ENCODE peak calls at places on chromosomes 7 and 10, in eight cellular contexts. One of them, this sample, is unnamed.

GRCh38 chr7:36875794-36876193 is 151.5 kb upstream of the AOAH start:
- DNase-seq in H1: peak
- DNase-seq in breast epithelium: no peak
- DNase-seq in esophagus squamous epithelium: no peak
- DNase-seq in HCT116: no peak
- DNase-seq in ovary: no peak
- DNase-seq in tibial nerve: no peak
- DNase-seq in K562: no peak
- DNase-seq in this sample: no peak

GRCh38 chr7:156607332-156608175 is 33.0 kb upstream of the RNF32 start:
- DNase-seq in H1: no peak
- DNase-seq in breast epithelium: no peak
- DNase-seq in esophagus squamous epithelium: no peak
- DNase-seq in HCT116: no peak
- DNase-seq in ovary: no peak
- DNase-seq in tibial nerve: no peak
- DNase-seq in K562: no peak
- DNase-seq in this sample: no peak

GRCh38 chr7:102132209-102132752 is 154.4 kb upstream of the SH2B2 start:
- DNase-seq in H1: no peak
- DNase-seq in breast epithelium: no peak
- DNase-seq in esophagus squamous epithelium: no peak
- DNase-seq in HCT116: no peak
- DNase-seq in ovary: no peak
- DNase-seq in tibial nerve: no peak
- DNase-seq in K562: no peak
- DNase-seq in this sample: no peak

GRCh38 chr10:29617880-29618340 is 16.9 kb downstream of the SVIL start:
- DNase-seq in H1: no peak
- DNase-seq in breast epithelium: peak
- DNase-seq in esophagus squamous epithelium: no peak
- DNase-seq in HCT116: no peak
- DNase-seq in ovary: peak
- DNase-seq in tibial nerve: no peak
- DNase-seq in K562: no peak
- DNase-seq in this sample: no peak

GRCh38 chr7:70492641-70493040 is 639.3 kb upstream of the GALNT17 start:
- DNase-seq in H1: no peak
- DNase-seq in breast epithelium: no peak
- DNase-seq in esophagus squamous epithelium: no peak
- DNase-seq in HCT116: no peak
- DNase-seq in ovary: no peak
- DNase-seq in tibial nerve: no peak
- DNase-seq in K562: no peak
- DNase-seq in this sample: no peak

GRCh38 chr7:78510580-78511188 is 712.1 kb downstream of the PHTF2 start:
- DNase-seq in H1: no peak
- DNase-seq in breast epithelium: no peak
- DNase-seq in esophagus squamous epithelium: no peak
- DNase-seq in HCT116: peak
- DNase-seq in ovary: no peak
- DNase-seq in tibial nerve: no peak
- DNase-seq in K562: no peak
- DNase-seq in this sample: no peak

GRCh38 chr10:124149143-124149542 is 55.7 kb upstream of the CHST15 start:
- DNase-seq in H1: no peak
- DNase-seq in breast epithelium: no peak
- DNase-seq in esophagus squamous epithelium: no peak
- DNase-seq in HCT116: no peak
- DNase-seq in ovary: no peak
- DNase-seq in tibial nerve: no peak
- DNase-seq in K562: no peak
- DNase-seq in this sample: no peak

GRCh38 chr10:21032587-21033319 is 135.6 kb upstream of the NEBL start:
- DNase-seq in H1: no peak
- DNase-seq in breast epithelium: no peak
- DNase-seq in esophagus squamous epithelium: no peak
- DNase-seq in HCT116: no peak
- DNase-seq in ovary: no peak
- DNase-seq in tibial nerve: no peak
- DNase-seq in K562: no peak
- DNase-seq in this sample: no peak

GRCh38 chr10:12985347-12985746 is 16.2 kb downstream of the CCDC3 start:
- DNase-seq in H1: no peak
- DNase-seq in breast epithelium: no peak
- DNase-seq in esophagus squamous epithelium: no peak
- DNase-seq in HCT116: no peak
- DNase-seq in ovary: no peak
- DNase-seq in tibial nerve: no peak
- DNase-seq in K562: no peak
- DNase-seq in this sample: no peak

DNA sequence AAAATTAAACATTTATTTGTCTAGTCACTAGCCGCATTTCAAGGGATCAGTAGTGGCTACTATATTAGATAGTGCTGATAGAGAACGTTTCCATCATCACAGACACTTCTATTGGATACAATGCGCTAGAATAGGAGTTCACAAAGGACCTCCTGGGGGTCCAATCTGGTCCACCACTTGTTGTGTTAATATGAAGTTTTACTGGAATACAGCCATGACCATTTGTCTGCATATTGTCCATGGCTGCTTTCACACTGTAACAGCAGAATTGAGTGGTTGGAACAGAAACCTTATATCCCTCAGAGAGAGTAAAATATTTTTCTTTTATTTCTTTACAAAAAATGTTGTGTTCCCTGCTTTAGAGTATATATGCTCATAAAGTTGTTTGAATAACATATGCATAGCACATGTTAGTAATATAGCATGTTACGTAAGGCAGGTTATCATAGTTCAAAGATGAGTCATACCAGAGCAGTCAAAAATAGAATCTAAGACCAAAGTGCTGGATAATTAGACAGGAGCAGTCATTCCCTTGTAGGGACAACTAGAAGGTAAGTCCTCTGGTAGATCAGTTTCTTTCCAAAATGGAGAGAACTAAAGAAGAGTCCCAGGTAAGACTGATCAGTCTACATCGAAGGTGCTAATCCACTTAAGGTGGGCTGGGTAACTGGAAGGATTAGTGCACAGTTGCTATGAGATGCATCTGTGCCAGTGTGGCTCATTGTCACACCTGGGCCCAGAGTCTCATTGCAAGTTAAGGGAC is 14.9 kb downstream of the BZW2 start:
- DNase-seq in H1: no peak
- DNase-seq in breast epithelium: no peak
- DNase-seq in esophagus squamous epithelium: no peak
- DNase-seq in HCT116: no peak
- DNase-seq in ovary: no peak
- DNase-seq in tibial nerve: no peak
- DNase-seq in K562: no peak
- DNase-seq in this sample: no peak
- H3K4me3 ChIP-seq in H1: no peak
- H3K4me3 ChIP-seq in breast epithelium: no peak
- H3K4me3 ChIP-seq in esophagus squamous epithelium: no peak
- H3K4me3 ChIP-seq in HCT116: no peak
- H3K4me3 ChIP-seq in ovary: no peak
- H3K4me3 ChIP-seq in tibial nerve: no peak
- H3K4me3 ChIP-seq in K562: no peak
- H3K4me3 ChIP-seq in this sample: no peak

DNA sequence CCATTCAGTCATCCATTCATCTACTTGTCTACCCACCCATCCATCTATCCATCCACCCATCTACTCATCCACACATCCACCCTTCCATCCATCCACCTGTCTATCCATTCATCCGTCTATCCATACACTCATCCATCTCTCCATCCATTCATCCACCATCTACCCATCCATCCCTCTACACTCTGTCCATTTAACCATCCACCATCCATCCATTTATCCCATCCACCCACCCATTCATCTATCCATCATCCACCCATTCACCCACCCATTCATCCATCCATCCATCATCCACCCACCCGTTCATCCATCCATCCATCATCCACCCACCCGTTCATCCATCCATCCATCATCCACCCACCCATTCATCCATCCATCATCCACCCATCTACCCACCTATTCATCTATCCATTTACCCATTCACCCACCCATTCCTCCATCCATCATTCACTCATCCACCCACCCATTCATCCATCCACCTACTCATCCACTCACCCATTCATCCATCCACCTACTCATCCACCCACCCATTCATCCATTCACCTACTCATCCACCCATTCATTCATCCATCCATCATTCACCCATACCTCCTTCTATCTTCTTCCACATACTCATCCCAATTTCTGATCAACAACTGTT is 39.3 kb upstream of the ELFN1 start:
- DNase-seq in H1: no peak
- DNase-seq in breast epithelium: no peak
- DNase-seq in esophagus squamous epithelium: no peak
- DNase-seq in HCT116: no peak
- DNase-seq in ovary: no peak
- DNase-seq in tibial nerve: no peak
- DNase-seq in K562: no peak
- DNase-seq in this sample: no peak
- TF ChIP-seq CTCF in H1: no peak
- TF ChIP-seq CTCF in breast epithelium: no peak
- TF ChIP-seq CTCF in esophagus squamous epithelium: no peak
- TF ChIP-seq CTCF in HCT116: no peak
- TF ChIP-seq CTCF in ovary: no peak
- TF ChIP-seq CTCF in tibial nerve: no peak
- TF ChIP-seq CTCF in K562: no peak
- TF ChIP-seq CTCF in this sample: no peak

GRCh38 chr7:131159961-131160361 is 167.7 kb upstream of the MKLN1 start:
- DNase-seq in H1: peak
- DNase-seq in breast epithelium: no peak
- DNase-seq in esophagus squamous epithelium: no peak
- DNase-seq in HCT116: no peak
- DNase-seq in ovary: no peak
- DNase-seq in tibial nerve: no peak
- DNase-seq in K562: no peak
- DNase-seq in this sample: no peak

GRCh38 chr7:131154380-131154779 is 173.3 kb upstream of the MKLN1 start:
- DNase-seq in H1: peak
- DNase-seq in breast epithelium: no peak
- DNase-seq in esophagus squamous epithelium: no peak
- DNase-seq in HCT116: no peak
- DNase-seq in ovary: no peak
- DNase-seq in tibial nerve: no peak
- DNase-seq in K562: no peak
- DNase-seq in this sample: no peak

GRCh38 chr7:131161103-131161502 is 166.6 kb upstream of the MKLN1 start:
- DNase-seq in H1: no peak
- DNase-seq in breast epithelium: no peak
- DNase-seq in esophagus squamous epithelium: no peak
- DNase-seq in HCT116: no peak
- DNase-seq in ovary: no peak
- DNase-seq in tibial nerve: no peak
- DNase-seq in K562: no peak
- DNase-seq in this sample: no peak

DNA sequence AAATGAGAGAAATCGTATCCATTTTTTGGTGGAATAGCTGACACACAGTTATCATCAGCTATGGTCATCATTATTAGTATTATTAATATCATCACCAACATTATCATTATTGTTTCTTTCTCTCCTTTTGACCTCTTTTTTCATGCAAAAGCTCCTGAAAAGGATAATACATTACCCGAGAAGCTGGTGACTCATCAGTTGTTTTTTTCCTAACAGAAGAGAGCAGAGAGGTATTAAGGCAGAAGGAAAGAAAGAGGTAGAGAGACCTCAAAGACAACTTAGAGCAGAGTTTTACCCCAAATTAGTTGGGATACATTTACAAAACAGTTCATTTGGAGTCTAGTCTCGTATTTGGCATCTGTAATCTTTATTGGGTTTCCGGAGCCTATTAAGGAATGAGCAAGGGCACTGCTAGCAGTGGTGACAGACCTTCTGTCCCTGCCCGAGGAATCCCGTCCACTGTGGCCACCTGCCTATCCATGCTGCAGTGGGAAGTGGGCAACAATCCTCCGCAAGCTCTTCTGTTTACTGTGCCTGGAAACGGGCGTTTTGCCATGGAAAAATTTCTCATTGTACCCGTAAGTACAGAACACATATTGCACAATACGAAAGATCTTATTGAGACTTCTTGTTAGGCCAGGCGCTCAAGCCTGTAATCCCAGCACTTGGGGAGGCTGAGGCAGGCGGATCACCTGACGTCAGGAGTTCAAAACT is 170.0 kb upstream of the MKLN1 start:
- DNase-seq in H1: peak
- DNase-seq in breast epithelium: peak
- DNase-seq in esophagus squamous epithelium: no peak
- DNase-seq in HCT116: no peak
- DNase-seq in ovary: no peak
- DNase-seq in tibial nerve: no peak
- DNase-seq in K562: no peak
- DNase-seq in this sample: peak
- TF ChIP-seq POLR2A in H1: no peak
- TF ChIP-seq POLR2A in breast epithelium: no peak
- TF ChIP-seq POLR2A in esophagus squamous epithelium: no peak
- TF ChIP-seq POLR2A in HCT116: no peak
- TF ChIP-seq POLR2A in ovary: no peak
- TF ChIP-seq POLR2A in tibial nerve: no peak
- TF ChIP-seq POLR2A in K562: no peak
- TF ChIP-seq POLR2A in this sample: no peak

GRCh38 chr10:34540492-34540891 is 274.6 kb downstream of the PARD3 start:
- DNase-seq in H1: no peak
- DNase-seq in breast epithelium: no peak
- DNase-seq in esophagus squamous epithelium: no peak
- DNase-seq in HCT116: no peak
- DNase-seq in ovary: no peak
- DNase-seq in tibial nerve: no peak
- DNase-seq in K562: no peak
- DNase-seq in this sample: no peak
- H3K4me3 ChIP-seq in H1: no peak
- H3K4me3 ChIP-seq in breast epithelium: no peak
- H3K4me3 ChIP-seq in esophagus squamous epithelium: no peak
- H3K4me3 ChIP-seq in HCT116: no peak
- H3K4me3 ChIP-seq in ovary: no peak
- H3K4me3 ChIP-seq in tibial nerve: no peak
- H3K4me3 ChIP-seq in K562: no peak
- H3K4me3 ChIP-seq in this sample: no peak

DNA sequence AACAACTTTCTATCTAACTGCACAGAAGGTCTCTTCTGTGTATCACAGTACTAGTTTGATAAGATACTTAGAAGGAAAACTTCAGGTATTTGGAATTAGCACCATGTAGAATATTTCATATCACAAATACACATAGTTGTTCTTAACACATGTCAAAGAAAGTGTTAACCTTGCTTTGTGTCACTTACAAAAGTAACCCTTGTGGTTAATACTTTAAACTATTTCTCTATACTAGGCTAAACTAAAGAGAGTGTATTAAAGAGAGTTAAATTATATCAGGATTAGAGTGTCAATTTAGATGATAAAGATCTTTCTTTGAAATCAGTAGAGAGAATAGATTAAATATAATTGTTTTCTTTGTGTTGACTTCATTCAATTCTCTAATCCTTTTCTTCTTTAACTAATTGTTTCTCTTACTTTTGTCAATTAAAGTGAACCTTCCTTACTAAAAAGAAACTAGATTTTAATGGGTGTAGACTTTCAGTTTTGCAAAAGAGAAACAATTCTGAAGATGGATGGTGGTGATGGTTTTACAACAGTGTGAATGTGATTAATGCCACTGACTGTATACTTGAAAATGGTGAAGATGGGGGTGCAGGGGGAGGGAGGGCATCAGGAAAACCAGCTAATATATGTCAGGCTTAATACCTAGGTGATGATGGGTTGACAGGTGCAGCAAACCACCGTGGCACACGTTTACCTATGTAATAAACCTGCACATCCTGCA is 67.8 kb downstream of the CHN2 start:
- DNase-seq in H1: no peak
- DNase-seq in breast epithelium: no peak
- DNase-seq in esophagus squamous epithelium: no peak
- DNase-seq in HCT116: no peak
- DNase-seq in ovary: no peak
- DNase-seq in tibial nerve: no peak
- DNase-seq in K562: no peak
- DNase-seq in this sample: no peak
- TF ChIP-seq CTCF in H1: no peak
- TF ChIP-seq CTCF in breast epithelium: no peak
- TF ChIP-seq CTCF in esophagus squamous epithelium: no peak
- TF ChIP-seq CTCF in HCT116: no peak
- TF ChIP-seq CTCF in ovary: no peak
- TF ChIP-seq CTCF in tibial nerve: no peak
- TF ChIP-seq CTCF in K562: no peak
- TF ChIP-seq CTCF in this sample: no peak